ENCODE peak calls at places on chromosomes 1 and 21, in seven cellular contexts. One of them, this sample, is unnamed.

GRCh38 chr1:94250341-94250740 is 13.0 kb upstream of the ARHGAP29 start:
- DNase-seq in GM23338: no peak
- DNase-seq in H1: no peak
- DNase-seq in K562: no peak
- DNase-seq in endothelial cell of umbilical vein: no peak
- DNase-seq in HepG2: no peak
- DNase-seq in HCT116: no peak
- DNase-seq in this sample: no peak

GRCh38 chr1:53025034-53025777 is 36.8 kb upstream of the PODN start:
- DNase-seq in GM23338: no peak
- DNase-seq in H1: no peak
- DNase-seq in K562: no peak
- DNase-seq in endothelial cell of umbilical vein: peak
- DNase-seq in HepG2: peak
- DNase-seq in HCT116: no peak
- DNase-seq in this sample: no peak

GRCh38 chr1:56911098-56911497 is 54.7 kb downstream of the C8B start:
- DNase-seq in GM23338: no peak
- DNase-seq in H1: no peak
- DNase-seq in K562: no peak
- DNase-seq in endothelial cell of umbilical vein: no peak
- DNase-seq in HepG2: peak
- DNase-seq in HCT116: no peak
- DNase-seq in this sample: no peak

GRCh38 chr1:231165371-231165770 is 3.5 kb downstream of the TRIM67 start:
- DNase-seq in GM23338: no peak
- DNase-seq in H1: no peak
- DNase-seq in K562: no peak
- DNase-seq in endothelial cell of umbilical vein: no peak
- DNase-seq in HepG2: no peak
- DNase-seq in HCT116: no peak
- DNase-seq in this sample: no peak

GRCh38 chr1:205719762-205720161 is 30.2 kb downstream of the NUCKS1 start:
- DNase-seq in GM23338: no peak
- DNase-seq in H1: no peak
- DNase-seq in K562: no peak
- DNase-seq in endothelial cell of umbilical vein: no peak
- DNase-seq in HepG2: no peak
- DNase-seq in HCT116: no peak
- DNase-seq in this sample: no peak

GRCh38 chr1:5481889-5482288 is 510.3 kb downstream of the NPHP4 start:
- DNase-seq in GM23338: no peak
- DNase-seq in H1: peak
- DNase-seq in K562: peak
- DNase-seq in endothelial cell of umbilical vein: no peak
- DNase-seq in HepG2: no peak
- DNase-seq in HCT116: peak
- DNase-seq in this sample: no peak

GRCh38 chr1:151165281-151165737 is 393 bp downstream of the LYSMD1 start:
- DNase-seq in GM23338: peak
- DNase-seq in H1: no peak
- DNase-seq in K562: peak
- DNase-seq in endothelial cell of umbilical vein: no peak
- DNase-seq in HepG2: peak
- DNase-seq in HCT116: no peak
- DNase-seq in this sample: no peak

GRCh38 chr1:116906812-116907211 is 2.9 kb upstream of the PTGFRN start:
- DNase-seq in GM23338: no peak
- DNase-seq in H1: no peak
- DNase-seq in K562: no peak
- DNase-seq in endothelial cell of umbilical vein: no peak
- DNase-seq in HepG2: no peak
- DNase-seq in HCT116: no peak
- DNase-seq in this sample: no peak

GRCh38 chr1:210385228-210385627 is 56.5 kb downstream of the HHAT start:
- DNase-seq in GM23338: no peak
- DNase-seq in H1: no peak
- DNase-seq in K562: no peak
- DNase-seq in endothelial cell of umbilical vein: no peak
- DNase-seq in HepG2: peak
- DNase-seq in HCT116: no peak
- DNase-seq in this sample: no peak

GRCh38 chr1:162918111-162918754 is 57.3 kb upstream of the CCDC190 start:
- DNase-seq in GM23338: no peak
- DNase-seq in H1: no peak
- DNase-seq in K562: no peak
- DNase-seq in endothelial cell of umbilical vein: no peak
- DNase-seq in HepG2: no peak
- DNase-seq in HCT116: no peak
- DNase-seq in this sample: no peak

GRCh38 chr1:218430346-218430745 is 85.2 kb downstream of the TGFB2 start:
- DNase-seq in GM23338: no peak
- DNase-seq in H1: no peak
- DNase-seq in K562: no peak
- DNase-seq in endothelial cell of umbilical vein: peak
- DNase-seq in HepG2: no peak
- DNase-seq in HCT116: no peak
- DNase-seq in this sample: no peak

GRCh38 chr1:32250893-32251716 is at the start of gene LCK:
- DNase-seq in GM23338: peak
- DNase-seq in H1: no peak
- DNase-seq in K562: no peak
- DNase-seq in endothelial cell of umbilical vein: no peak
- DNase-seq in HepG2: no peak
- DNase-seq in HCT116: no peak
- DNase-seq in this sample: no peak

GRCh38 chr21:26933448-26933847 is 33.4 kb downstream of the ADAMTS5 start:
- DNase-seq in GM23338: no peak
- DNase-seq in H1: no peak
- DNase-seq in K562: no peak
- DNase-seq in endothelial cell of umbilical vein: no peak
- DNase-seq in HepG2: no peak
- DNase-seq in HCT116: no peak
- DNase-seq in this sample: no peak

GRCh38 chr1:2046225-2046917 is 3.8 kb upstream of the PRKCZ start:
- DNase-seq in GM23338: peak
- DNase-seq in H1: peak
- DNase-seq in K562: peak
- DNase-seq in endothelial cell of umbilical vein: peak
- DNase-seq in HepG2: peak
- DNase-seq in HCT116: peak
- DNase-seq in this sample: no peak

GRCh38 chr1:107767156-107767582 is 197.8 kb downstream of the VAV3 start:
- DNase-seq in GM23338: no peak
- DNase-seq in H1: no peak
- DNase-seq in K562: no peak
- DNase-seq in endothelial cell of umbilical vein: peak
- DNase-seq in HepG2: no peak
- DNase-seq in HCT116: no peak
- DNase-seq in this sample: no peak

GRCh38 chr21:36156815-36157670 is at the start of gene DOP1B:
- DNase-seq in GM23338: peak
- DNase-seq in H1: no peak
- DNase-seq in K562: peak
- DNase-seq in endothelial cell of umbilical vein: peak
- DNase-seq in HepG2: no peak
- DNase-seq in HCT116: no peak
- DNase-seq in this sample: no peak
- TF ChIP-seq POLR2AphosphoS5 in GM23338: peak
- TF ChIP-seq POLR2AphosphoS5 in H1: no peak
- TF ChIP-seq POLR2AphosphoS5 in K562: no peak
- TF ChIP-seq POLR2AphosphoS5 in endothelial cell of umbilical vein: no peak
- TF ChIP-seq POLR2AphosphoS5 in HepG2: peak
- TF ChIP-seq POLR2AphosphoS5 in HCT116: peak
- TF ChIP-seq POLR2AphosphoS5 in this sample: peak

GRCh38 chr1:10888791-10889627 is 92.6 kb upstream of the CASZ1 start:
- DNase-seq in GM23338: peak
- DNase-seq in H1: no peak
- DNase-seq in K562: no peak
- DNase-seq in endothelial cell of umbilical vein: no peak
- DNase-seq in HepG2: no peak
- DNase-seq in HCT116: no peak
- DNase-seq in this sample: no peak
- TF ChIP-seq EZH2 in GM23338: peak
- TF ChIP-seq EZH2 in H1: no peak
- TF ChIP-seq EZH2 in K562: no peak
- TF ChIP-seq EZH2 in endothelial cell of umbilical vein: peak
- TF ChIP-seq EZH2 in HepG2: no peak
- TF ChIP-seq EZH2 in HCT116: no peak
- TF ChIP-seq EZH2 in this sample: no peak

GRCh38 chr1:180915426-180915965 is 2.8 kb downstream of the KIAA1614 start:
- DNase-seq in GM23338: no peak
- DNase-seq in H1: no peak
- DNase-seq in K562: no peak
- DNase-seq in endothelial cell of umbilical vein: no peak
- DNase-seq in HepG2: no peak
- DNase-seq in HCT116: no peak
- DNase-seq in this sample: no peak

GRCh38 chr1:180911640-180912161 is 996 bp upstream of the KIAA1614 start:
- DNase-seq in GM23338: peak
- DNase-seq in H1: no peak
- DNase-seq in K562: no peak
- DNase-seq in endothelial cell of umbilical vein: no peak
- DNase-seq in HepG2: no peak
- DNase-seq in HCT116: no peak
- DNase-seq in this sample: no peak

GRCh38 chr1:180909462-180909976 is 3.2 kb upstream of the KIAA1614 start:
- DNase-seq in GM23338: no peak
- DNase-seq in H1: no peak
- DNase-seq in K562: no peak
- DNase-seq in endothelial cell of umbilical vein: no peak
- DNase-seq in HepG2: no peak
- DNase-seq in HCT116: no peak
- DNase-seq in this sample: no peak

GRCh38 chr1:180912801-180913616 is at the start of gene KIAA1614:
- DNase-seq in GM23338: peak
- DNase-seq in H1: no peak
- DNase-seq in K562: no peak
- DNase-seq in endothelial cell of umbilical vein: no peak
- DNase-seq in HepG2: no peak
- DNase-seq in HCT116: no peak
- DNase-seq in this sample: no peak

GRCh38 chr1:180912211-180912800 is 391 bp upstream of the KIAA1614 start:
- DNase-seq in GM23338: peak
- DNase-seq in H1: no peak
- DNase-seq in K562: no peak
- DNase-seq in endothelial cell of umbilical vein: no peak
- DNase-seq in HepG2: no peak
- DNase-seq in HCT116: no peak
- DNase-seq in this sample: no peak
- H3K4me3 ChIP-seq in GM23338: peak
- H3K4me3 ChIP-seq in H1: peak
- H3K4me3 ChIP-seq in K562: no peak
- H3K4me3 ChIP-seq in endothelial cell of umbilical vein: peak
- H3K4me3 ChIP-seq in HepG2: no peak
- H3K4me3 ChIP-seq in HCT116: no peak
- H3K4me3 ChIP-seq in this sample: peak

DNA sequence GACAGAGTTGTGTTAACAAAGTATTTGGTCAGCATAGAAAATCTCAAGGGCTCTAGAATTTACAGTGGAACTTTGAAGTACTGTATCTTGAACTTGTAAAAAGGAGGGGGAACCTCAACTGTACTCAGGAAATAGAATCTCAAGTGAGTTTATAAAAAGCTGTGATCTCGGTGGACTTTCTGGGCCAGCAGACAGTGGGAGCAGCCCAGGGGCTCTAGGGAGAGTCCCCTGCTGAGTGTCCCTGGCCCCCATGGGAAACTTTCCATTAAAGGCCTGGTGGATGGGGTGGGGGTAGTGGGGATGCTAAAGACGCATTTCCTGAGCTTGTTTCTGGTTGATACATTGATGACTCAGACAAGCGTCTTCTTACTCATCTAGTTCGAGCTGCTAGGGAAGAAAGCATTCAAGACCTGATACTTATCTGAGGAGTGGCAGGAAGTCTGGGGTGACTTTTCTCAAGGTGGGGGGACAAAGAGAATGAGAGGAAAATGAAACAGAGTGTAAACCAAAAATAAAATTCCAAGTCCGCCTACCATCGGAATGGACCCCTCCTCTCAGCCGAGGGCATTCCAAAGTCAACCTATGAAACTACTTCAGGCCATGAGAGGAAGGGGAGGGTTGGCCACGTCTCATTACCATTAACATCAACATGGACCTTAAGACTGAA is 65.5 kb downstream of the NID1 start:
- DNase-seq in GM23338: no peak
- DNase-seq in H1: no peak
- DNase-seq in K562: no peak
- DNase-seq in endothelial cell of umbilical vein: peak
- DNase-seq in HepG2: no peak
- DNase-seq in HCT116: peak
- DNase-seq in this sample: no peak
- TF ChIP-seq POLR2AphosphoS5 in GM23338: no peak
- TF ChIP-seq POLR2AphosphoS5 in H1: no peak
- TF ChIP-seq POLR2AphosphoS5 in K562: no peak
- TF ChIP-seq POLR2AphosphoS5 in endothelial cell of umbilical vein: peak
- TF ChIP-seq POLR2AphosphoS5 in HepG2: no peak
- TF ChIP-seq POLR2AphosphoS5 in HCT116: no peak
- TF ChIP-seq POLR2AphosphoS5 in this sample: no peak

GRCh38 chr1:36711480-36711879 is 228.8 kb upstream of the CSF3R start:
- DNase-seq in GM23338: peak
- DNase-seq in H1: no peak
- DNase-seq in K562: no peak
- DNase-seq in endothelial cell of umbilical vein: no peak
- DNase-seq in HepG2: no peak
- DNase-seq in HCT116: no peak
- DNase-seq in this sample: no peak

GRCh38 chr1:36710901-36711300 is 228.2 kb upstream of the CSF3R start:
- DNase-seq in GM23338: peak
- DNase-seq in H1: no peak
- DNase-seq in K562: no peak
- DNase-seq in endothelial cell of umbilical vein: no peak
- DNase-seq in HepG2: no peak
- DNase-seq in HCT116: no peak
- DNase-seq in this sample: no peak

GRCh38 chr1:36708587-36708986 is 225.9 kb upstream of the CSF3R start:
- DNase-seq in GM23338: no peak
- DNase-seq in H1: no peak
- DNase-seq in K562: no peak
- DNase-seq in endothelial cell of umbilical vein: no peak
- DNase-seq in HepG2: no peak
- DNase-seq in HCT116: no peak
- DNase-seq in this sample: no peak

GRCh38 chr1:36712151-36712550 is 229.4 kb upstream of the CSF3R start:
- DNase-seq in GM23338: no peak
- DNase-seq in H1: no peak
- DNase-seq in K562: no peak
- DNase-seq in endothelial cell of umbilical vein: no peak
- DNase-seq in HepG2: no peak
- DNase-seq in HCT116: no peak
- DNase-seq in this sample: no peak

DNA sequence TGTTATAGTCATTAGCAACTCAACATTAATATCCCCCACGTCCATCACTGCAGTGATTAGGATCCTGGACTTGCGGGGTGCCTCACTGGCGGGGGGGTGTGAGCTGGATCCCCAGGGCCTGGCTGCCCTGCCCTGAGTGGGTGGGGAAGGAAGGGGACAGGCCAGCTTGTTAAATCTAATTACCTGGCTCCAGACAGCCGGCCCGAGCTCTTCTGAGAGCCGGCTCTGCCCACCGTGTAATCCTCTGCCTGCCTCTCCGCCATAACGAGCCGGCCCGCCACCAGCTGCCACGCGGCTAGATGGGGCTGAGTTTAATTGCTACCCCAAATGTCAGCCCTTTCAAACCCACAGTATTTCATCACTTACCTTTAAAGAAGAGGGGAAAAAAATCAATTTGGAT is 227.3 kb upstream of the CSF3R start:
- DNase-seq in GM23338: no peak
- DNase-seq in H1: no peak
- DNase-seq in K562: no peak
- DNase-seq in endothelial cell of umbilical vein: no peak
- DNase-seq in HepG2: no peak
- DNase-seq in HCT116: no peak
- DNase-seq in this sample: no peak
- TF ChIP-seq EZH2 in GM23338: no peak
- TF ChIP-seq EZH2 in H1: no peak
- TF ChIP-seq EZH2 in K562: no peak
- TF ChIP-seq EZH2 in endothelial cell of umbilical vein: no peak
- TF ChIP-seq EZH2 in HepG2: no peak
- TF ChIP-seq EZH2 in HCT116: no peak
- TF ChIP-seq EZH2 in this sample: no peak

This sample was measured in SK-N-MC.